ENCODE peak calls at places on chromosomes 12 and 14, in five cellular contexts. T is nephron progenitor cell; K is stimulated activated CD8-positive, alpha-beta memory T cell treated with anti-CD3 and anti-CD28 coated beads, Interleukin-4, amount 100 ng/mL, for 24 hours; A is neural crest cell; C is RWPE1. D is an unnamed sample.

GRCh38 chr14:100386121-100386520 is 63.0 kb downstream of the SLC25A47 start:
- DNase-seq in A (no peak), T (no peak), K (no peak), C (no peak), D (no peak)

GRCh38 chr14:68418192-68419118 is 374.4 kb downstream of the ZFP36L1 start:
- DNase-seq in T (no peak), K (no peak), A (no peak), C (no peak), D (no peak)

GRCh38 chr12:93634416-93634815 is 42.8 kb upstream of the CRADD start:
- DNase-seq in C (no peak), A (no peak), T (no peak), K (no peak), D (no peak)

GRCh38 chr12:111438501-111438900 is 32.8 kb downstream of the SH2B3 start:
- DNase-seq in A (no peak), C (peak), K (peak), T (no peak), D (no peak)

GRCh38 chr14:93745603-93746273 is 42.5 kb downstream of the PRIMA1 start:
- DNase-seq in K (no peak), C (no peak), A (no peak), T (no peak), D (peak)

GRCh38 chr14:54337314-54337713 is 59.5 kb upstream of the CDKN3 start:
- DNase-seq in T (no peak), A (no peak), C (no peak), K (no peak), D (no peak)

GRCh38 chr12:108825205-108825950 is 32.0 kb downstream of the SSH1 start:
- DNase-seq in T (no peak), K (no peak), A (no peak), C (no peak), D (no peak)

GRCh38 chr12:110543252-110543959 is 39.7 kb downstream of the PPTC7 start:
- DNase-seq in K (no peak), A (no peak), T (no peak), C (peak), D (no peak)

GRCh38 chr12:64701283-64701682 is 57.9 kb downstream of the GNS start:
- DNase-seq in K (no peak), T (no peak), A (no peak), C (no peak), D (no peak)

GRCh38 chr12:41336041-41336552 is 148.0 kb downstream of the PDZRN4 start:
- DNase-seq in C (no peak), A (no peak), T (no peak), K (no peak), D (peak)

GRCh38 chr12:108587826-108588225 is 10.1 kb downstream of the TMEM119 start:
- DNase-seq in K (no peak), C (no peak), A (no peak), T (no peak), D (no peak)

GRCh38 chr12:21938879-21939278 is 2.3 kb downstream of the ABCC9 start:
- DNase-seq in A (no peak), T (no peak), K (no peak), C (no peak), D (no peak)

GRCh38 chr12:48813464-48814312 is 4.6 kb upstream of the CACNB3 start:
- DNase-seq in T (peak), K (no peak), A (no peak), C (no peak), D (no peak)

GRCh38 chr12:90589966-90590365 is 365.0 kb downstream of the CCER1 start:
- DNase-seq in A (no peak), T (no peak), K (no peak), C (no peak), D (no peak)

GRCh38 chr12:113467514-113468364 is 3.9 kb downstream of the LHX5 start:
- DNase-seq in K (no peak), T (no peak), A (no peak), C (no peak), D (no peak)

GRCh38 chr12:123934829-123935228 is 37.8 kb downstream of the CCDC92 start:
- DNase-seq in K (no peak), C (no peak), T (no peak), A (no peak), D (no peak)

GRCh38 chr12:56616924-56617323 is 13.2 kb downstream of the BAZ2A start:
- DNase-seq in T (no peak), C (no peak), A (no peak), K (no peak), D (no peak)

D was measured in SK-N-DZ.